ENCODE peak calls at places on chromosomes 7 and 10, in five cellular contexts. N is CD8-positive, alpha-beta T cell; M is endothelial cell of umbilical vein; C is GM13976; Q is nephron progenitor cell. Y is an unnamed sample.

GRCh38 chr7:21507627-21508343 is 35.1 kb upstream of the DNAH11 start:
- DNase-seq in N (no peak), M (peak; percentile 52), C (no peak), Q (peak; percentile 18), Y (no peak)

GRCh38 chr7:28509256-28510021 is 97.1 kb downstream of the CREB5 start:
- DNase-seq in N (no peak), M (peak; percentile 73), C (peak; percentile 75), Q (no peak), Y (no peak)

GRCh38 chr7:116139007-116139406 is 71.3 kb upstream of the TES start:
- DNase-seq in N (no peak), M (no peak), C (no peak), Q (no peak), Y (no peak)

GRCh38 chr7:106730021-106730420 is 69.1 kb upstream of the CCDC71L start:
- DNase-seq in N (no peak), M (peak; percentile 31), C (no peak), Q (no peak), Y (no peak)

GRCh38 chr7:33981686-33982424 is 76.5 kb downstream of the BMPER start:
- DNase-seq in N (no peak), M (no peak), C (no peak), Q (no peak), Y (no peak)

GRCh38 chr7:104973227-104973626 is 40.8 kb upstream of the KMT2E start:
- DNase-seq in N (no peak), M (no peak), C (no peak), Q (no peak), Y (no peak)

GRCh38 chr7:30330134-30331111 is 46.0 kb downstream of the ZNRF2 start:
- DNase-seq in N (no peak), M (no peak), C (no peak), Q (no peak), Y (no peak)

GRCh38 chr10:24713086-24713485 is 10.6 kb downstream of the ARHGAP21 start:
- DNase-seq in N (no peak), M (no peak), C (no peak), Q (no peak), Y (no peak)

GRCh38 chr10:25522946-25523608 is 348.3 kb downstream of the GPR158 start:
- DNase-seq in N (no peak), M (peak; percentile 57), C (no peak), Q (no peak), Y (no peak)

GRCh38 chr10:82660205-82660604 is 785.2 kb downstream of the NRG3 start:
- DNase-seq in N (no peak), M (peak; percentile 42), C (no peak), Q (no peak), Y (no peak)

GRCh38 chr7:98509836-98510235 is 107.2 kb upstream of the NPTX2 start:
- DNase-seq in N (no peak), M (no peak), C (no peak), Q (no peak), Y (no peak)

GRCh38 chr10:103763374-103764202 is 91.8 kb downstream of the SH3PXD2A start:
- DNase-seq in N (peak; percentile 62), M (peak; percentile 35), C (no peak), Q (no peak), Y (no peak)

GRCh38 chr10:121886997-121887622 is 40.7 kb downstream of the ATE1 start:
- DNase-seq in N (peak; percentile 50), M (peak; percentile 76), C (peak; percentile 60), Q (peak; percentile 65), Y (peak; percentile 39)

GRCh38 chr10:48390005-48390871 is 83.8 kb downstream of the MAPK8 start:
- DNase-seq in N (no peak), M (peak; percentile 5), C (no peak), Q (no peak), Y (no peak)

GRCh38 chr7:128703605-128704004 is 31.5 kb downstream of the GARIN1A start:
- DNase-seq in N (no peak), M (no peak), C (no peak), Q (no peak), Y (no peak)

GRCh38 chr10:33715303-33715702 is 380.8 kb upstream of the NRP1 start:
- DNase-seq in N (no peak), M (no peak), C (no peak), Q (no peak), Y (no peak)

GRCh38 chr10:112361951-112362770 is 11.8 kb upstream of the ACSL5 start:
- DNase-seq in N (no peak), M (peak; percentile 93), C (no peak), Q (peak; percentile 19), Y (no peak)

GRCh38 chr10:22479419-22479818 is 134.1 kb downstream of the SPAG6 start:
- DNase-seq in N (no peak), M (no peak), C (no peak), Q (no peak), Y (no peak)

GRCh38 chr10:85642082-85642420 is 724.5 kb downstream of the GRID1 start:
- DNase-seq in N (no peak), M (peak; percentile 47), C (no peak), Q (no peak), Y (no peak)

DNA sequence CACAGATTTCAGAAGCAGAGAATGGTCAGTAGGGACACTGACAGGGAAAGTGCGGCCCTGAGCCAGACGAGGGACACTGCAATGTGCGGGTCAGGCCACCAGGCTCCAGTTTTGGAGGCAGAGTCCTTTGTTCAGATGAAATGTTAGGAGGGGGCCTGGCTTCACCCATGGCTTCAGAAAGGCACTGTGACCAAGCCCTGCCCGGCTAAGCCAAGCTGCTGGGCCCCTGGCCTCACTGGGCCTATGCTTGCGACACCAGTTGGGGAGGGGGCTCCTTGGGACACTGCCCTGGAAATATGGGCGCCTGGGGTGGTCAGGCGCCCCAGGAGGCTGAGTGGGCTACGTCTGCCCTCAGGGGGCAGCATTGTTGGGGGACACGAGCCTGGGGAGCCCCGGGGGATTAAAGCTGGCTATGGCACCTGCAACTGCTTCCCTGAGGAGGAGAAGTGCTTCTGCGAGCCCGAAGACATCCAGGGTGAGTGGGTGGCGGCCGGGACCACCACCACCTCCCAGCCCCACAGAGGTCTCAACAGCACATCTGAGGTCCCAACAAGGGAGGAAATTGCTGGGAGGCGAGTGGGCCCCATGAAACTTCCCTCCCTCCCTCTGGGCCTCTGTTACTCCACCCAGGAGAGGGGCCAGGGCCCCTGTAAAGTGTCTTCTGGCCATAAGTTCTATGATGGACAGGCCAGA is 24.9 kb upstream of the CSGALNACT2 start:
- DNase-seq in N (no peak), M (no peak), C (no peak), Q (no peak), Y (no peak)
- TF ChIP-seq CTCF in N (no peak), M (no peak), C (no peak), Q (no peak), Y (peak; percentile 28)

GRCh38 chr10:80459047-80459865 is 5.1 kb downstream of the TSPAN14 start:
- DNase-seq in N (peak; percentile 82), M (no peak), C (peak; percentile 64), Q (no peak), Y (no peak)

GRCh38 chr10:80458263-80458625 is 4.1 kb downstream of the TSPAN14 start:
- DNase-seq in N (no peak), M (no peak), C (no peak), Q (no peak), Y (no peak)

GRCh38 chr10:80455461-80456345 is 1.6 kb downstream of the TSPAN14 start:
- DNase-seq in N (no peak), M (peak; percentile 36), C (no peak), Q (no peak), Y (no peak)

GRCh38 chr10:80458638-80459037 is 4.5 kb downstream of the TSPAN14 start:
- DNase-seq in N (no peak), M (no peak), C (no peak), Q (no peak), Y (no peak)

GRCh38 chr10:80457554-80458262 is 3.6 kb downstream of the TSPAN14 start:
- DNase-seq in N (no peak), M (no peak), C (no peak), Q (no peak), Y (no peak)
- TF ChIP-seq CTCF in N (no peak), M (no peak), C (no peak), Q (no peak), Y (no peak)

DNA sequence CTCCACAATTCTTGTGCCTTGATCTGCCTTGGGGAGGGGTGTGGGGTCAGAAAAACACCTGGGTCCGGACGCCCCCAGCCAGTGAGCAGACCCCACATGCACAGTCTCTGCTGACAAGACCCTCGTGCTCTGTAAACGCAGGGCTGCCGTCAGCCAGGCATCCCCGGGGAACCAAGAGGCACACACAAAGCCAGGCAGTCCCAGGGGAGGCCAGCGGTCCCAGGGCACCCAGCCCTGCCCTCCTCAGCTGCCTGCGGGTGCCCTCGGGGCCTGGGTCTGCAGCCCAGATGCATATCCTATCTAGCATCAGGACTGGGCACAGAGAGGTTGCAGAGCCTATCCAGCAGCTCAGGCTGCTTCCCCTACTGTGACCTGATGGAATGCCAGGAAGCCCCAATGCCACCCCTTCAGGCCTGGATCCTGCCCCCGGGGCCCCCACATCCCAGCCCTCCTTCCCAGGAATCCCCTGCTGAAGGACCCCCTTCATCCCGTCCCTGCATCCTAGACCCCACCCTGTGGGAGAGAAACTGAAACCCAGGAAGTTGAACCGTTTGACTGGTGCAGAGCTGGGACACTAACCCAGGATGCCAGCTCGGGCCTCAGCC is 92.4 kb downstream of the MICALL2 start:
- DNase-seq in N (no peak), M (no peak), C (no peak), Q (no peak), Y (no peak)
- TF ChIP-seq CTCF in N (no peak), M (no peak), C (no peak), Q (no peak), Y (no peak)

GRCh38 chr7:38070718-38071117 is 107.3 kb upstream of the STARD3NL start:
- DNase-seq in N (no peak), M (no peak), C (no peak), Q (no peak), Y (no peak)
- TF ChIP-seq CTCF in N (peak; percentile 50), M (no peak), C (no peak), Q (peak; percentile 38), Y (peak; percentile 31)

DNA sequence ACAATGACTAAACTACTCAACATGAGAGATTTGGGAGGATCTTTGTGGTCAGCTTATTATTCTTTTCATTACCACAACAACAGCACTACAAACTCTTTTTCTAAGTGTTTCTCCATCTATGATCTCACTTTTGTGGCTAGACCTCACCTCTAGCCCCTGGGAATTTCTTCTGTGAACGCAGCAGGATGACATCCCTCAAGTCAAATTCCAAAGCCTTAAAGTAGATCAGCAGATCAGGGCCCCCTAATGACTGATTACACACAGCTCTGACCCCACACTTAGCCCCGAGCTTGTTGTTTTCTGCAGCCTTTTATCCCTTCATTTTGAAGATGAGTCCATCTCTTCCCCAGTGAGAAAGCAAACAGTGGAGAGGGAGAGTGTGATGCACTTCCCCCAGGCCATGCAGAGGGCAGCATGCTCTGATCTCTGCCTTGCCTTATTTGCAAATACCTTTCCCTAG is 27.3 kb downstream of the TFAM start:
- DNase-seq in N (no peak), M (no peak), C (no peak), Q (no peak), Y (no peak)
- TF ChIP-seq CTCF in N (no peak), M (no peak), C (no peak), Q (no peak), Y (no peak)

Y was measured in mesothelial cell of epicardium.